ENCODE peak calls at places on chromosomes 11 and 22, in six cellular contexts. B is activated CD4-positive, alpha-beta T cell treated with anti-CD3 and anti-CD28 coated beads for 36 hours; W is NAMALWA; R is NCI-H774; K is dorsolateral prefrontal cortex; H is astrocyte of the spinal cord. V is an unnamed sample.

GRCh38 chr22:32591620-32592019 is 117.0 kb downstream of the FBXO7 start:
- DNase-seq in H (peak; percentile 15), B (no peak), R (no peak), K (no peak), W (no peak), V (no peak)

GRCh38 chr22:28299329-28299728 is 380.3 kb upstream of the PITPNB start:
- DNase-seq in K (no peak), R (no peak), B (no peak), W (no peak), H (no peak), V (no peak)

GRCh38 chr22:44685384-44686056 is 16.5 kb upstream of the PRR5 start:
- DNase-seq in R (peak; percentile 18), W (peak; percentile 66), H (no peak), B (peak; percentile 92), K (no peak), V (no peak)

GRCh38 chr11:67118059-67118766 is 850 bp upstream of the KDM2A start:
- DNase-seq in H (no peak), W (peak; percentile 38), R (peak; percentile 45), B (peak; percentile 71), K (peak; percentile 54), V (peak; percentile 31)

GRCh38 chr11:102780491-102780918 is at the start of gene MMP10:
- DNase-seq in W (peak; percentile 41), R (peak; percentile 42), K (no peak), B (no peak), H (peak; percentile 72), V (no peak)

GRCh38 chr11:120977470-120977869 is 46.4 kb upstream of the TBCEL start:
- DNase-seq in B (no peak), R (no peak), H (peak; percentile 23), K (no peak), W (no peak), V (no peak)

GRCh38 chr11:75174781-75175370 is 24.0 kb downstream of the SLCO2B1 start:
- DNase-seq in H (no peak), B (peak; percentile 27), W (no peak), K (no peak), R (no peak), V (no peak)

GRCh38 chr11:124961972-124962609 is 8.1 kb downstream of the CCDC15 start:
- DNase-seq in W (peak; percentile 89), K (no peak), H (peak; percentile 84), R (peak; percentile 38), B (no peak), V (peak; percentile 19)

GRCh38 chr11:125215951-125216350 is 51.4 kb downstream of the PKNOX2 start:
- DNase-seq in W (no peak), R (no peak), K (no peak), B (no peak), H (no peak), V (no peak)

GRCh38 chr11:2194877-2195755 is 23.5 kb upstream of the TH start:
- DNase-seq in H (peak; percentile 15), K (no peak), B (peak; percentile 74), R (no peak), W (peak; percentile 60), V (peak; percentile 72)

GRCh38 chr11:100738701-100739100 is 51.6 kb downstream of the ARHGAP42 start:
- DNase-seq in W (no peak), H (no peak), B (no peak), K (no peak), R (no peak), V (no peak)

GRCh38 chr22:39999144-39999757 is 4.5 kb downstream of the FAM83F start:
- DNase-seq in B (peak; percentile 30), H (peak; percentile 66), W (no peak), R (no peak), K (no peak), V (no peak)

GRCh38 chr11:133202816-133203215 is 329.5 kb downstream of the OPCML start:
- DNase-seq in R (no peak), K (no peak), H (no peak), W (no peak), B (no peak), V (no peak)

GRCh38 chr11:65854871-65855837 is 2.8 kb downstream of the CFL1 start:
- DNase-seq in R (no peak), K (no peak), B (no peak), W (peak; percentile 8), H (no peak), V (no peak)

GRCh38 chr11:79167510-79168188 is 273.2 kb downstream of the TENM4 start:
- DNase-seq in R (no peak), H (no peak), K (no peak), B (no peak), W (no peak), V (no peak)

GRCh38 chr11:8756201-8756600 is 73.6 kb downstream of the RPL27A start:
- DNase-seq in K (no peak), B (no peak), W (no peak), H (no peak), R (no peak), V (no peak)

GRCh38 chr11:20754957-20755356 is 85.6 kb downstream of the NELL1 start:
- DNase-seq in W (peak; percentile 2), H (no peak), R (peak; percentile 24), K (no peak), B (peak; percentile 5), V (no peak)